ENCODE peak calls at places on chromosome 1, in six cellular contexts. W is H9, J is neuronal stem cell, F is H1, E is mesenchymal stem cell, M is trophoblast cell. D is an unnamed sample.

GRCh38 chr1:232428781-232429530 is 201.0 kb downstream of the SIPA1L2 start:
- DNase-seq in E (peak; percentile 61), J (no peak), M (peak; percentile 84), F (no peak), W (no peak), D (peak; percentile 89)

GRCh38 chr1:114352797-114353196 is 158.2 kb downstream of the TRIM33 start:
- DNase-seq in F (peak; percentile 45), J (no peak), M (no peak), E (no peak), W (no peak), D (no peak)

GRCh38 chr1:210448293-210448892 is 119.7 kb downstream of the HHAT start:
- DNase-seq in M (peak; percentile 75), W (no peak), F (no peak), J (peak; percentile 57), E (peak; percentile 63), D (peak; percentile 69)

GRCh38 chr1:85605519-85606413 is 25.2 kb downstream of the CCN1 start:
- DNase-seq in J (no peak), W (no peak), E (no peak), F (no peak), M (no peak), D (no peak)

GRCh38 chr1:22018583-22019559 is 17.4 kb downstream of the CELA3A start:
- DNase-seq in E (peak; percentile 90), W (no peak), F (no peak), M (peak; percentile 43), J (no peak), D (peak; percentile 88)

GRCh38 chr1:220217383-220217988 is 54.8 kb downstream of the RAB3GAP2 start:
- DNase-seq in J (no peak), M (peak; percentile 47), F (no peak), W (no peak), E (peak; percentile 12), D (no peak)

GRCh38 chr1:96313216-96313615 is 408.4 kb upstream of the PTBP2 start:
- DNase-seq in E (peak; percentile 37), M (no peak), F (no peak), J (no peak), W (no peak), D (peak; percentile 86)

GRCh38 chr1:203338335-203339036 is 12.4 kb downstream of the FMOD start:
- DNase-seq in M (peak; percentile 71), W (peak; percentile 74), F (no peak), J (peak; percentile 56), E (peak; percentile 72), D (peak; percentile 68)

GRCh38 chr1:201321826-201322390 is 38.6 kb downstream of the PKP1 start:
- DNase-seq in M (no peak), W (no peak), J (no peak), E (no peak), F (no peak), D (no peak)

GRCh38 chr1:34906756-34907155 is 22.7 kb downstream of the DLGAP3 start:
- DNase-seq in J (no peak), W (no peak), M (no peak), F (no peak), E (no peak), D (no peak)

GRCh38 chr1:244301595-244302130 is 150.0 kb downstream of the ADSS2 start:
- DNase-seq in E (no peak), M (no peak), J (no peak), W (no peak), F (no peak), D (no peak)

GRCh38 chr1:158101455-158101854 is 79.2 kb upstream of the CD1D start:
- DNase-seq in E (no peak), F (no peak), W (no peak), J (no peak), M (no peak), D (peak; percentile 8)

GRCh38 chr1:110209715-110210603 is at the start of gene KCNC4:
- DNase-seq in M (peak; percentile 60), F (peak; percentile 85), E (peak; percentile 43), W (peak; percentile 93), J (peak; percentile 83), D (peak; percentile 58)

GRCh38 chr1:10209905-10210810 is at the start of gene KIF1B:
- DNase-seq in W (peak; percentile 98), F (peak; percentile 99), E (peak; percentile 98), J (peak; percentile 99), M (peak; percentile 99), D (peak; percentile 97)
- H2BK5ac ChIP-seq in W (no peak within 1 kb of the TSS), F (peak within 1 kb of the TSS; percentile 87), E (peak within 1 kb of the TSS; percentile 84), J (peak within 1 kb of the TSS; percentile 98), M (peak within 1 kb of the TSS; percentile 88), D (peak within 1 kb of the TSS; percentile 87)

GRCh38 chr1:42334240-42335049 is 590 bp downstream of the FOXJ3 start:
- DNase-seq in F (peak; percentile 78), J (peak; percentile 58), E (peak; percentile 78), M (peak; percentile 68), W (peak; percentile 72), D (peak; percentile 43)
- H3K18ac ChIP-seq in F (peak overlapping the region; percentile 86), J (peak overlapping the region; percentile 94), E (peak overlapping the region; percentile 96), M (peak overlapping the region; percentile 95), W (peak overlapping the region; percentile 9), D (no peak overlapping the region)

GRCh38 chr1:17822741-17823426 is 67.8 kb downstream of the ACTL8 start:
- DNase-seq in J (no peak), M (no peak), W (peak; percentile 11), F (no peak), E (no peak), D (no peak)
- H3K14ac ChIP-seq in J (no peak overlapping the region), M (no peak overlapping the region), W (no peak overlapping the region), F (no peak overlapping the region), E (no peak overlapping the region), D (no peak overlapping the region)

GRCh38 chr1:176815621-176816020 is 348.9 kb downstream of the ASTN1 start:
- DNase-seq in W (no peak), F (no peak), M (no peak), J (no peak), E (no peak), D (no peak)

GRCh38 chr1:176820292-176821056 is 344.0 kb downstream of the ASTN1 start:
- DNase-seq in E (no peak), J (no peak), W (no peak), M (no peak), F (no peak), D (no peak)

GRCh38 chr1:176811896-176812295 is 348.9 kb downstream of the PAPPA2 start:
- DNase-seq in J (peak; percentile 15), M (no peak), E (no peak), F (no peak), W (no peak), D (no peak)

GRCh38 chr1:176816232-176816631 is 348.3 kb downstream of the ASTN1 start:
- DNase-seq in E (no peak), M (peak; percentile 59), J (no peak), W (no peak), F (no peak), D (no peak)
- H2BK5ac ChIP-seq in E (no peak overlapping the region), M (no peak overlapping the region), J (no peak overlapping the region), W (no peak overlapping the region), F (peak overlapping the region; percentile 75), D (no peak overlapping the region)

D was measured in IMR-90.